ENCODE peak calls at places on chromosome 2, in nine cellular contexts. E, W, F, L, T, I, J, G and N are unnamed samples.

GRCh38 chr2:127707890-127708648 is 6.8 kb downstream of the SFT2D3 start:
- DNase-seq in E (no peak), W (no peak), F (no peak), L (no peak), T (no peak), I (no peak), J (no peak), G (no peak), N (no peak)

GRCh38 chr2:109242654-109243331 is 113.8 kb downstream of the SH3RF3 start:
- DNase-seq in E (peak; percentile 94), W (no peak), F (no peak), L (peak; percentile 82), T (peak; percentile 84), I (peak; percentile 50), J (peak; percentile 82), G (no peak), N (no peak)

GRCh38 chr2:121699421-121700328 is 37.0 kb downstream of the NIFK start:
- DNase-seq in E (peak; percentile 84), W (peak; percentile 89), F (no peak), L (peak; percentile 81), T (peak; percentile 85), I (peak; percentile 92), J (peak; percentile 96), G (peak; percentile 68), N (no peak)

GRCh38 chr2:143397886-143398614 is 268.8 kb downstream of the ARHGAP15 start:
- DNase-seq in E (peak; percentile 73), W (no peak), F (no peak), L (no peak), T (no peak), I (peak; percentile 47), J (peak; percentile 62), G (no peak), N (no peak)

GRCh38 chr2:71640459-71640858 is 187.1 kb downstream of the DYSF start:
- DNase-seq in E (no peak), W (no peak), F (no peak), L (no peak), T (no peak), I (no peak), J (no peak), G (no peak), N (no peak)

GRCh38 chr2:144496067-144496466 is 23.9 kb downstream of the ZEB2 start:
- DNase-seq in E (no peak), W (no peak), F (no peak), L (no peak), T (no peak), I (no peak), J (no peak), G (no peak), N (no peak)

GRCh38 chr2:167832840-167833239 is 414.6 kb downstream of the STK39 start:
- DNase-seq in E (no peak), W (no peak), F (no peak), L (no peak), T (no peak), I (no peak), J (no peak), G (no peak), N (no peak)

GRCh38 chr2:75079575-75079974 is 119.7 kb downstream of the TACR1 start:
- DNase-seq in E (peak; percentile 15), W (no peak), F (no peak), L (no peak), T (peak; percentile 15), I (no peak), J (no peak), G (no peak), N (no peak)

GRCh38 chr2:233307565-233307964 is at the start of gene SAG:
- DNase-seq in E (no peak), W (no peak), F (no peak), L (no peak), T (no peak), I (no peak), J (no peak), G (no peak), N (no peak)

GRCh38 chr2:117771969-117772630 is 42.4 kb upstream of the DDX18 start:
- DNase-seq in E (peak; percentile 38), W (no peak), F (no peak), L (no peak), T (no peak), I (peak; percentile 19), J (peak; percentile 64), G (no peak), N (no peak)

GRCh38 chr2:216774180-216774579 is 78.8 kb upstream of the IGFBP5 start:
- DNase-seq in E (no peak), W (no peak), F (no peak), L (no peak), T (no peak), I (no peak), J (no peak), G (no peak), N (no peak)

GRCh38 chr2:162795312-162795711 is 43.3 kb downstream of the KCNH7 start:
- DNase-seq in E (no peak), W (no peak), F (no peak), L (no peak), T (no peak), I (no peak), J (peak; percentile 14), G (no peak), N (no peak)

GRCh38 chr2:84888401-84889276 is 7.8 kb upstream of the TRABD2A start:
- DNase-seq in E (peak; percentile 83), W (no peak), F (no peak), L (peak; percentile 66), T (peak; percentile 55), I (no peak), J (no peak), G (peak; percentile 35), N (no peak)

GRCh38 chr2:177579486-177580036 is 187.0 kb downstream of the AGPS start:
- DNase-seq in E (no peak), W (no peak), F (no peak), L (no peak), T (no peak), I (no peak), J (peak; percentile 6), G (no peak), N (no peak)

GRCh38 chr2:1626271-1626681 is 118.0 kb downstream of the PXDN start:
- DNase-seq in E (no peak), W (peak; percentile 51), F (no peak), L (no peak), T (no peak), I (no peak), J (peak; percentile 55), G (no peak), N (no peak)

GRCh38 chr2:11647834-11648600 is 22.0 kb downstream of the NTSR2 start:
- DNase-seq in E (no peak), W (no peak), F (no peak), L (peak; percentile 11), T (peak; percentile 30), I (peak; percentile 21), J (no peak), G (no peak), N (no peak)

GRCh38 chr2:31237348-31238017 is 3.5 kb downstream of the EHD3 start:
- DNase-seq in E (no peak), W (no peak), F (no peak), L (no peak), T (no peak), I (no peak), J (no peak), G (no peak), N (no peak)
- H3K27ac ChIP-seq in E (no peak overlapping the region), W (no peak overlapping the region), F (no peak overlapping the region), L (peak overlapping the region; percentile 1), T (no peak overlapping the region), I (no peak overlapping the region), J (no peak overlapping the region), G (no peak overlapping the region), N (no peak overlapping the region)

DNA sequence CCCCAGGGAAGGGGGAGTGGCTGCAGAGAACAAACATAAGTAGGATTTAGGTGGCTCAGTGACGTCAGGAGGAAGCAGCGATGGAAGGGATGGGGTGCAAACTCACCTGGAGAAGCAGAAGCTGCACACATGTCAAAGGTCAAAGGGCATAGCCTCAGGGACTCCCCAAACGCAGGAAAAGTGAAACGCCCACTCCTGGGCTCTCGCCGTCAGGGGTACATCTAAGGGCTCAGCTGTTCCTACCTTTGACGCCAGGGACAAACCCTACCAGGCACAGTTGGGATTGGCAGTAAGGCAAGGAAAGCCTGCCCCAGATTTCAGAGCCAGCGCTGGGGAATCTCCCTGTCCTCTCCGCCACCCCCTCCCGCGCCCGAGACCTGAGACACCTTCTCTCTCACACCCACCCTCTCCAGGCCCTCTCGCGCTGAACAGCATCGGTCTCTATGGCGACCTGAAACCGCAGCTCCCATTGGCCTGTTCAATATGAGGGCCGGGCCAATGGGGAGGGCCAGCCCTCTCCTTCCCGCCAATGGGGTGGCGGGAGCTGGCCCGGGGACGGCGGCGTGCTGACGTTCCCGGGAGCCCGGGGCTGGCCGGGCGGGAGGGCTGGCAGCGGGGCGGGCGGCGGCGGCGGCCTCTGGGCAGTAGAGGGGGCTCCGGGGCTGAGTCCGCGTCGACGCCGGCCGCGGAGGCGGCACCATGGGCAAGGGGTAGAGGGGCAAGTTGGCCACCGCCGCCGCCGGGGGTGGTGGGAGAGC is at the start of the genes CCDC148 and PKP4:
- DNase-seq in E (peak; percentile 89), W (peak; percentile 96), F (peak; percentile 90), L (peak; percentile 96), T (peak; percentile 90), I (peak; percentile 96), J (peak; percentile 95), G (peak; percentile 81), N (peak; percentile 92)
- TF ChIP-seq CTCF in E (peak; percentile 33), W (peak; percentile 15), F (no peak), L (peak; percentile 60), T (peak; percentile 47), I (no peak), J (no peak), G (no peak), N (peak; percentile 32)

DNA sequence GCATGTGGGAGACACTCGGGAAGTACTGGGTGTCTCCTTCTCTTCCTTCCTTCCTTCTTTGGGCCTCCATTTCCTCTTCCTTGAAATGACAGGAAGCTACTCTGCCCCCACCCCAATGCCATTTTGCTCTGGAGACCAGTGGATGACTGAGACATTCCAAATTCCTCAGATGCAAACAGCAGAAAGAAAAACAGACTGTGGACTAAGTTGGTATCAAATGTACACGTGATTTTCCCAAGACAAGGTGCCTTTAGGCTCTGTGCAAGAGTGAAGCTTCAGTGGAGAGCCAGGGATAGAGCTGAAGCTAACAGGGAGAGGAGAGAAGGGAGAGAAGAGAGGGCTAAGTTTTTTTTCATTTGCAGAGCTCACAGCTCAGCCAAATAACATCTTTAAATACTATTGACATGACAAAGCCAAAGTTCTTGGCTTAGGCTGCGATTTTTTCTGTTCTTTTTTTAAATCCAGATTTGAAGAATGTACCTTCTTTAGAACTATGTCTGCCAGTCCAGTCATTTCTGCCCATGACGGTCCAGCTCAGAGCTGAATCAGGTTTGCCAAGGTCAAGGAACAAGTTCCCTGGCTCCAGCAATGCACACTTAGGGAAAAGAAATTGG is 84.5 kb upstream of the LCLAT1 start:
- DNase-seq in E (peak; percentile 70), W (no peak), F (no peak), L (peak; percentile 58), T (peak; percentile 22), I (no peak), J (peak; percentile 28), G (no peak), N (no peak)
- H3K27ac ChIP-seq in E (peak overlapping the region; percentile 83), W (peak overlapping the region; percentile 28), F (no peak overlapping the region), L (peak overlapping the region; percentile 54), T (no peak overlapping the region), I (no peak overlapping the region), J (no peak overlapping the region), G (no peak overlapping the region), N (no peak overlapping the region)

DNA sequence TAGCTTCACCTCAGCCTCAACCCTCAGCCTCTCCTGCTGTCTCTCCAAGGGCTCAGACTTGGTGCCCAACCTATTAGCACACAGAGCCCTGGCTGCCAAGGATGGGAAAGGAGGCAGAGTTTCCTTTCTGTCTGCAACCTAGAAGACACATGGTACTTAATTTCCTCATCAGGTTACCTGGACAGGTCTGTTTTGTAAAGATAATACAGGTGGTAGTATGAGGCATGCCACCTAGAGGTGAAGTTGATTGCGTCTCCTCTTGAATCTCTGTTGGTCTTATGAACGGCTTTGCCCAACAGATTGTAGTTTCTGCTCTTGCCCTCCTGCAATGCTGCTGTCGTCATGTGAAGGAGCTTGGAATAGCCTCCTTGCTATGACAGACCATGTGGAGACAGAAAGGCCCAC is 44.5 kb upstream of the RMND5A start:
- DNase-seq in E (no peak), W (no peak), F (no peak), L (no peak), T (no peak), I (peak; percentile 16), J (peak; percentile 60), G (no peak), N (no peak)
- TF ChIP-seq CTCF in E (no peak), W (peak; percentile 13), F (peak; percentile 34), L (no peak), T (peak; percentile 4), I (no peak), J (peak; percentile 66), G (no peak), N (no peak)